ENCODE peak calls at places on chromosomes 6 and 20, in five cellular contexts. One of them, this sample, is unnamed.

GRCh38 chr20:37392441-37393195 is 46.7 kb downstream of the SRC start:
- DNase-seq in heart right ventricle: no peak
- DNase-seq in suprapubic skin: no peak
- DNase-seq in stomach: no peak
- DNase-seq in body of pancreas: no peak
- DNase-seq in this sample: no peak

GRCh38 chr6:7050099-7050498 is 57.7 kb upstream of the RREB1 start:
- DNase-seq in heart right ventricle: no peak
- DNase-seq in suprapubic skin: no peak
- DNase-seq in stomach: no peak
- DNase-seq in body of pancreas: no peak
- DNase-seq in this sample: no peak

GRCh38 chr6:118774596-118774995 is 119.4 kb upstream of the ASF1A start:
- DNase-seq in heart right ventricle: no peak
- DNase-seq in suprapubic skin: no peak
- DNase-seq in stomach: no peak
- DNase-seq in body of pancreas: no peak
- DNase-seq in this sample: no peak

GRCh38 chr6:28212510-28213212 is 12.4 kb upstream of the ZSCAN9 start:
- DNase-seq in heart right ventricle: no peak
- DNase-seq in suprapubic skin: no peak
- DNase-seq in stomach: no peak
- DNase-seq in body of pancreas: peak
- DNase-seq in this sample: peak

GRCh38 chr6:127119361-127120108 is 1.1 kb downstream of the RSPO3 start:
- DNase-seq in heart right ventricle: no peak
- DNase-seq in suprapubic skin: no peak
- DNase-seq in stomach: peak
- DNase-seq in body of pancreas: no peak
- DNase-seq in this sample: no peak

GRCh38 chr6:82270791-82271392 is 23.3 kb upstream of the IBTK start:
- DNase-seq in heart right ventricle: no peak
- DNase-seq in suprapubic skin: no peak
- DNase-seq in stomach: no peak
- DNase-seq in body of pancreas: no peak
- DNase-seq in this sample: no peak

GRCh38 chr6:153947817-153948447 is 91.1 kb upstream of the OPRM1 start:
- DNase-seq in heart right ventricle: no peak
- DNase-seq in suprapubic skin: no peak
- DNase-seq in stomach: no peak
- DNase-seq in body of pancreas: peak
- DNase-seq in this sample: peak

GRCh38 chr20:46573234-46573633 is 22.8 kb upstream of the OCSTAMP start:
- DNase-seq in heart right ventricle: no peak
- DNase-seq in suprapubic skin: peak
- DNase-seq in stomach: no peak
- DNase-seq in body of pancreas: no peak
- DNase-seq in this sample: no peak

GRCh38 chr6:85127696-85128225 is 322.1 kb upstream of the NT5E start:
- DNase-seq in heart right ventricle: no peak
- DNase-seq in suprapubic skin: no peak
- DNase-seq in stomach: no peak
- DNase-seq in body of pancreas: no peak
- DNase-seq in this sample: no peak

GRCh38 chr6:156752666-156753301 is 24.4 kb upstream of the ARID1B start:
- DNase-seq in heart right ventricle: peak
- DNase-seq in suprapubic skin: no peak
- DNase-seq in stomach: peak
- DNase-seq in body of pancreas: peak
- DNase-seq in this sample: peak

GRCh38 chr6:140344149-140344913 is 969.9 kb upstream of the CITED2 start:
- DNase-seq in heart right ventricle: no peak
- DNase-seq in suprapubic skin: no peak
- DNase-seq in stomach: no peak
- DNase-seq in body of pancreas: no peak
- DNase-seq in this sample: no peak

GRCh38 chr6:84625510-84625909 is 138.9 kb downstream of the TBX18 start:
- DNase-seq in heart right ventricle: no peak
- DNase-seq in suprapubic skin: no peak
- DNase-seq in stomach: no peak
- DNase-seq in body of pancreas: no peak
- DNase-seq in this sample: no peak

GRCh38 chr6:53994201-53994600 is 117.0 kb upstream of the MLIP start:
- DNase-seq in heart right ventricle: no peak
- DNase-seq in suprapubic skin: no peak
- DNase-seq in stomach: no peak
- DNase-seq in body of pancreas: no peak
- DNase-seq in this sample: no peak

GRCh38 chr20:18019068-18019467 is 38.6 kb downstream of the OVOL2 start:
- DNase-seq in heart right ventricle: no peak
- DNase-seq in suprapubic skin: no peak
- DNase-seq in stomach: no peak
- DNase-seq in body of pancreas: no peak
- DNase-seq in this sample: no peak

GRCh38 chr6:170224694-170225660 is 65.9 kb downstream of the DLL1 start:
- DNase-seq in heart right ventricle: no peak
- DNase-seq in suprapubic skin: peak
- DNase-seq in stomach: peak
- DNase-seq in body of pancreas: peak
- DNase-seq in this sample: no peak

GRCh38 chr20:24991897-24992419 is 593 bp downstream of the APMAP start:
- DNase-seq in heart right ventricle: peak
- DNase-seq in suprapubic skin: peak
- DNase-seq in stomach: peak
- DNase-seq in body of pancreas: peak
- DNase-seq in this sample: peak

GRCh38 chr6:138036111-138036510 is 71.1 kb downstream of the PERP start:
- DNase-seq in heart right ventricle: no peak
- DNase-seq in suprapubic skin: no peak
- DNase-seq in stomach: peak
- DNase-seq in body of pancreas: no peak
- DNase-seq in this sample: peak

GRCh38 chr6:150767161-150767560 is 98.3 kb upstream of the MTHFD1L start:
- DNase-seq in heart right ventricle: no peak
- DNase-seq in suprapubic skin: no peak
- DNase-seq in stomach: no peak
- DNase-seq in body of pancreas: no peak
- DNase-seq in this sample: no peak

GRCh38 chr6:150767585-150768164 is 97.8 kb upstream of the MTHFD1L start:
- DNase-seq in heart right ventricle: no peak
- DNase-seq in suprapubic skin: no peak
- DNase-seq in stomach: no peak
- DNase-seq in body of pancreas: no peak
- DNase-seq in this sample: no peak

GRCh38 chr6:150766201-150766997 is 99.1 kb upstream of the MTHFD1L start:
- DNase-seq in heart right ventricle: peak
- DNase-seq in suprapubic skin: no peak
- DNase-seq in stomach: no peak
- DNase-seq in body of pancreas: no peak
- DNase-seq in this sample: no peak

GRCh38 chr6:150764638-150765456 is 100.7 kb upstream of the MTHFD1L start:
- DNase-seq in heart right ventricle: no peak
- DNase-seq in suprapubic skin: no peak
- DNase-seq in stomach: no peak
- DNase-seq in body of pancreas: no peak
- DNase-seq in this sample: no peak

GRCh38 chr6:150765457-150765764 is 100.1 kb upstream of the MTHFD1L start:
- DNase-seq in heart right ventricle: no peak
- DNase-seq in suprapubic skin: no peak
- DNase-seq in stomach: no peak
- DNase-seq in body of pancreas: no peak
- DNase-seq in this sample: no peak
- H3K4me3 ChIP-seq in heart right ventricle: no peak
- H3K4me3 ChIP-seq in suprapubic skin: no peak
- H3K4me3 ChIP-seq in stomach: no peak
- H3K4me3 ChIP-seq in body of pancreas: no peak
- H3K4me3 ChIP-seq in this sample: no peak

GRCh38 chr6:52571099-52571755 is 5.6 kb downstream of the TRAM2 start:
- DNase-seq in heart right ventricle: no peak
- DNase-seq in suprapubic skin: no peak
- DNase-seq in stomach: no peak
- DNase-seq in body of pancreas: no peak
- DNase-seq in this sample: no peak
- H3K4me3 ChIP-seq in heart right ventricle: no peak
- H3K4me3 ChIP-seq in suprapubic skin: no peak
- H3K4me3 ChIP-seq in stomach: no peak
- H3K4me3 ChIP-seq in body of pancreas: no peak
- H3K4me3 ChIP-seq in this sample: no peak

GRCh38 chr20:48620486-48621255 is 207.1 kb downstream of the PREX1 start:
- DNase-seq in heart right ventricle: peak
- DNase-seq in suprapubic skin: no peak
- DNase-seq in stomach: peak
- DNase-seq in body of pancreas: peak
- DNase-seq in this sample: peak
- H3K4me3 ChIP-seq in heart right ventricle: no peak
- H3K4me3 ChIP-seq in suprapubic skin: peak
- H3K4me3 ChIP-seq in stomach: peak
- H3K4me3 ChIP-seq in body of pancreas: no peak
- H3K4me3 ChIP-seq in this sample: no peak

GRCh38 chr20:2535711-2536561 is 437 bp upstream of the TMC2 start:
- DNase-seq in heart right ventricle: no peak
- DNase-seq in suprapubic skin: peak
- DNase-seq in stomach: no peak
- DNase-seq in body of pancreas: no peak
- DNase-seq in this sample: no peak
- H3K4me3 ChIP-seq in heart right ventricle: no peak
- H3K4me3 ChIP-seq in suprapubic skin: no peak
- H3K4me3 ChIP-seq in stomach: no peak
- H3K4me3 ChIP-seq in body of pancreas: no peak
- H3K4me3 ChIP-seq in this sample: no peak

This sample was measured in colonic mucosa.